ENCODE peak calls at places on chromosomes 5 and 9, in eight cellular contexts. One of them, this sample, is unnamed.

GRCh38 chr5:9622891-9623547 is 7.1 kb downstream of the TAS2R1 start:
- DNase-seq in GM12865: peak; percentile 5
- DNase-seq in colonic mucosa: no peak
- DNase-seq in stomach: no peak
- DNase-seq in AG10803: peak; percentile 76
- DNase-seq in upper lobe of right lung: no peak
- DNase-seq in tibial artery: no peak
- DNase-seq in CD8-positive, alpha-beta T cell: no peak
- DNase-seq in this sample: no peak

GRCh38 chr9:122126340-122127333 is 32.9 kb downstream of the NDUFA8 start:
- DNase-seq in GM12865: no peak
- DNase-seq in colonic mucosa: no peak
- DNase-seq in stomach: no peak
- DNase-seq in AG10803: peak; percentile 66
- DNase-seq in upper lobe of right lung: no peak
- DNase-seq in tibial artery: peak; percentile 58
- DNase-seq in CD8-positive, alpha-beta T cell: no peak
- DNase-seq in this sample: no peak

GRCh38 chr5:67353500-67353931 is 156.9 kb upstream of the CD180 start:
- DNase-seq in GM12865: no peak
- DNase-seq in colonic mucosa: no peak
- DNase-seq in stomach: no peak
- DNase-seq in AG10803: peak; percentile 5
- DNase-seq in upper lobe of right lung: no peak
- DNase-seq in tibial artery: no peak
- DNase-seq in CD8-positive, alpha-beta T cell: no peak
- DNase-seq in this sample: no peak

GRCh38 chr5:149724884-149725283 is 5.2 kb upstream of the PPARGC1B start:
- DNase-seq in GM12865: no peak
- DNase-seq in colonic mucosa: no peak
- DNase-seq in stomach: no peak
- DNase-seq in AG10803: no peak
- DNase-seq in upper lobe of right lung: no peak
- DNase-seq in tibial artery: no peak
- DNase-seq in CD8-positive, alpha-beta T cell: no peak
- DNase-seq in this sample: no peak

GRCh38 chr9:14799030-14799429 is 76.5 kb upstream of the CER1 start:
- DNase-seq in GM12865: no peak
- DNase-seq in colonic mucosa: no peak
- DNase-seq in stomach: no peak
- DNase-seq in AG10803: no peak
- DNase-seq in upper lobe of right lung: no peak
- DNase-seq in tibial artery: no peak
- DNase-seq in CD8-positive, alpha-beta T cell: no peak
- DNase-seq in this sample: no peak

GRCh38 chr9:137705443-137705863 is 86.6 kb downstream of the EHMT1 start:
- DNase-seq in GM12865: peak; percentile 81
- DNase-seq in colonic mucosa: no peak
- DNase-seq in stomach: no peak
- DNase-seq in AG10803: no peak
- DNase-seq in upper lobe of right lung: no peak
- DNase-seq in tibial artery: no peak
- DNase-seq in CD8-positive, alpha-beta T cell: peak; percentile 36
- DNase-seq in this sample: no peak

GRCh38 chr9:123302348-123303214 is 34.2 kb upstream of the STRBP start:
- DNase-seq in GM12865: no peak
- DNase-seq in colonic mucosa: no peak
- DNase-seq in stomach: no peak
- DNase-seq in AG10803: no peak
- DNase-seq in upper lobe of right lung: no peak
- DNase-seq in tibial artery: peak; percentile 28
- DNase-seq in CD8-positive, alpha-beta T cell: peak; percentile 43
- DNase-seq in this sample: no peak

GRCh38 chr5:91223886-91224285 is 159.2 kb downstream of the ARRDC3 start:
- DNase-seq in GM12865: no peak
- DNase-seq in colonic mucosa: no peak
- DNase-seq in stomach: no peak
- DNase-seq in AG10803: peak; percentile 75
- DNase-seq in upper lobe of right lung: no peak
- DNase-seq in tibial artery: no peak
- DNase-seq in CD8-positive, alpha-beta T cell: no peak
- DNase-seq in this sample: no peak

GRCh38 chr5:132431682-132432081 is 58.9 kb downstream of the IRF1 start:
- DNase-seq in GM12865: no peak
- DNase-seq in colonic mucosa: no peak
- DNase-seq in stomach: no peak
- DNase-seq in AG10803: no peak
- DNase-seq in upper lobe of right lung: no peak
- DNase-seq in tibial artery: no peak
- DNase-seq in CD8-positive, alpha-beta T cell: no peak
- DNase-seq in this sample: no peak

GRCh38 chr5:74378464-74378863 is 262.1 kb downstream of the ENC1 start:
- DNase-seq in GM12865: no peak
- DNase-seq in colonic mucosa: no peak
- DNase-seq in stomach: no peak
- DNase-seq in AG10803: peak; percentile 81
- DNase-seq in upper lobe of right lung: no peak
- DNase-seq in tibial artery: no peak
- DNase-seq in CD8-positive, alpha-beta T cell: no peak
- DNase-seq in this sample: no peak

GRCh38 chr9:72441296-72442211 is 76.5 kb upstream of the ZFAND5 start:
- DNase-seq in GM12865: no peak
- DNase-seq in colonic mucosa: no peak
- DNase-seq in stomach: no peak
- DNase-seq in AG10803: no peak
- DNase-seq in upper lobe of right lung: no peak
- DNase-seq in tibial artery: no peak
- DNase-seq in CD8-positive, alpha-beta T cell: no peak
- DNase-seq in this sample: no peak

GRCh38 chr5:136081192-136081591 is 51.5 kb upstream of the SMAD5 start:
- DNase-seq in GM12865: no peak
- DNase-seq in colonic mucosa: no peak
- DNase-seq in stomach: no peak
- DNase-seq in AG10803: no peak
- DNase-seq in upper lobe of right lung: no peak
- DNase-seq in tibial artery: no peak
- DNase-seq in CD8-positive, alpha-beta T cell: no peak
- DNase-seq in this sample: no peak

GRCh38 chr5:149656576-149657182 is 73.4 kb upstream of the PPARGC1B start:
- DNase-seq in GM12865: peak; percentile 51
- DNase-seq in colonic mucosa: peak; percentile 85
- DNase-seq in stomach: peak; percentile 72
- DNase-seq in AG10803: no peak
- DNase-seq in upper lobe of right lung: no peak
- DNase-seq in tibial artery: peak; percentile 58
- DNase-seq in CD8-positive, alpha-beta T cell: no peak
- DNase-seq in this sample: no peak

GRCh38 chr9:93642961-93643360 is 66.6 kb downstream of the PHF2 start:
- DNase-seq in GM12865: no peak
- DNase-seq in colonic mucosa: no peak
- DNase-seq in stomach: no peak
- DNase-seq in AG10803: peak; percentile 82
- DNase-seq in upper lobe of right lung: peak; percentile 13
- DNase-seq in tibial artery: peak; percentile 15
- DNase-seq in CD8-positive, alpha-beta T cell: no peak
- DNase-seq in this sample: no peak

GRCh38 chr5:147530801-147531389 is 21.0 kb upstream of the DPYSL3 start:
- DNase-seq in GM12865: no peak
- DNase-seq in colonic mucosa: no peak
- DNase-seq in stomach: no peak
- DNase-seq in AG10803: peak; percentile 76
- DNase-seq in upper lobe of right lung: no peak
- DNase-seq in tibial artery: no peak
- DNase-seq in CD8-positive, alpha-beta T cell: no peak
- DNase-seq in this sample: no peak

GRCh38 chr5:53501054-53501453 is 20.6 kb downstream of the FST start:
- DNase-seq in GM12865: no peak
- DNase-seq in colonic mucosa: no peak
- DNase-seq in stomach: no peak
- DNase-seq in AG10803: no peak
- DNase-seq in upper lobe of right lung: no peak
- DNase-seq in tibial artery: no peak
- DNase-seq in CD8-positive, alpha-beta T cell: no peak
- DNase-seq in this sample: no peak

GRCh38 chr9:101486693-101487442 is 46.8 kb upstream of the RNF20 start:
- DNase-seq in GM12865: no peak
- DNase-seq in colonic mucosa: peak; percentile 72
- DNase-seq in stomach: peak; percentile 70
- DNase-seq in AG10803: peak; percentile 63
- DNase-seq in upper lobe of right lung: peak; percentile 79
- DNase-seq in tibial artery: peak; percentile 78
- DNase-seq in CD8-positive, alpha-beta T cell: peak; percentile 20
- DNase-seq in this sample: peak; percentile 93

GRCh38 chr5:100502684-100503083 is 32.5 kb upstream of the FAM174A start:
- DNase-seq in GM12865: no peak
- DNase-seq in colonic mucosa: no peak
- DNase-seq in stomach: no peak
- DNase-seq in AG10803: no peak
- DNase-seq in upper lobe of right lung: no peak
- DNase-seq in tibial artery: no peak
- DNase-seq in CD8-positive, alpha-beta T cell: no peak
- DNase-seq in this sample: no peak

GRCh38 chr5:100505984-100506670 is 29.0 kb upstream of the FAM174A start:
- DNase-seq in GM12865: no peak
- DNase-seq in colonic mucosa: no peak
- DNase-seq in stomach: no peak
- DNase-seq in AG10803: peak; percentile 81
- DNase-seq in upper lobe of right lung: no peak
- DNase-seq in tibial artery: no peak
- DNase-seq in CD8-positive, alpha-beta T cell: no peak
- DNase-seq in this sample: no peak
- TF ChIP-seq CTCF in GM12865: no peak
- TF ChIP-seq CTCF in colonic mucosa: no peak
- TF ChIP-seq CTCF in stomach: no peak
- TF ChIP-seq CTCF in AG10803: no peak
- TF ChIP-seq CTCF in upper lobe of right lung: no peak
- TF ChIP-seq CTCF in tibial artery: no peak
- TF ChIP-seq CTCF in CD8-positive, alpha-beta T cell: no peak
- TF ChIP-seq CTCF in this sample: peak; percentile 52

DNA sequence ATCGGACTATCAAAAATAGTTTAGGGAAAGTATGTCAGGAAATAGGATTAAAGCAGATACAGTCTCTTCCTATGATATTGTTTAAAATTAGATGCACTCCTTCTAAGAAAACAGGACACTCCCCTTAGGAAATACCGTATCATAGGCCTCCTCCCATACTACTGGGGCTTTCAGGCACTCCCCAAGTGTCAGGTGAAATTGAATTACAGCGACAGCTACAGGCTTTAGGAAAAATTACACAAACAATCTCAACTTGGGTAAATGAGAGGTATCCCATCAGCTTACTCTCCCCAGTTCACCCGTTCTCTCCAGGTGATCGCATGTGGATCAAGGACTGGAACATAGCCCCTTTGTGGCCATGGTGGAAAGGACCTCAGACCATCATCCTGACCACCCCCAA is 110.4 kb upstream of the EPB41L4A start:
- DNase-seq in GM12865: peak; percentile 55
- DNase-seq in colonic mucosa: no peak
- DNase-seq in stomach: no peak
- DNase-seq in AG10803: no peak
- DNase-seq in upper lobe of right lung: no peak
- DNase-seq in tibial artery: no peak
- DNase-seq in CD8-positive, alpha-beta T cell: no peak
- DNase-seq in this sample: no peak
- TF ChIP-seq CTCF in GM12865: peak; percentile 60
- TF ChIP-seq CTCF in colonic mucosa: no peak
- TF ChIP-seq CTCF in stomach: no peak
- TF ChIP-seq CTCF in AG10803: peak; percentile 25
- TF ChIP-seq CTCF in upper lobe of right lung: peak; percentile 46
- TF ChIP-seq CTCF in tibial artery: no peak
- TF ChIP-seq CTCF in CD8-positive, alpha-beta T cell: no peak
- TF ChIP-seq CTCF in this sample: peak; percentile 62

GRCh38 chr9:36005891-36006290 is 30.8 kb upstream of the RECK start:
- DNase-seq in GM12865: no peak
- DNase-seq in colonic mucosa: no peak
- DNase-seq in stomach: no peak
- DNase-seq in AG10803: no peak
- DNase-seq in upper lobe of right lung: no peak
- DNase-seq in tibial artery: no peak
- DNase-seq in CD8-positive, alpha-beta T cell: no peak
- DNase-seq in this sample: no peak
- TF ChIP-seq CTCF in GM12865: no peak
- TF ChIP-seq CTCF in colonic mucosa: no peak
- TF ChIP-seq CTCF in stomach: no peak
- TF ChIP-seq CTCF in AG10803: no peak
- TF ChIP-seq CTCF in upper lobe of right lung: no peak
- TF ChIP-seq CTCF in tibial artery: no peak
- TF ChIP-seq CTCF in CD8-positive, alpha-beta T cell: no peak
- TF ChIP-seq CTCF in this sample: no peak

DNA sequence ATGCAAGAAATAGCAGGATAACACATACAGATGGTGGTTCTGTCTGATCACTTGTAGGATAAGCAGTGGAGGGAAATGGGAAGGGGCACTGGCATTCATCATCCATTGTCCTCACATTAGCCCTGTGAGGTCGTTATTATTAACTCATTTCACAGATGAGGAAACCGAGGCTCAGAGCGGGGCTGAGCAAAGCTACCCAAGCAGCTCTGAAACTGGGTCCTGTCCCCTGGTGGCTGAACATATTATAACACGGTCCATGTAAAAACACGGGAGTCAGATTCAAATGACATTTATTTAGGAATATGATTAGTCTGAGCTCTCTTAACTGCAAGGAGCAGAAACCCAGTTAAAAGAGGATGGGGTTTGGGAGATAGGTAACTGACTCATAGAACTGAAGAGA is 43.1 kb downstream of the HRH2 start:
- DNase-seq in GM12865: peak; percentile 4
- DNase-seq in colonic mucosa: no peak
- DNase-seq in stomach: no peak
- DNase-seq in AG10803: no peak
- DNase-seq in upper lobe of right lung: peak; percentile 3
- DNase-seq in tibial artery: peak; percentile 24
- DNase-seq in CD8-positive, alpha-beta T cell: no peak
- DNase-seq in this sample: no peak
- TF ChIP-seq CTCF in GM12865: peak; percentile 54
- TF ChIP-seq CTCF in colonic mucosa: no peak
- TF ChIP-seq CTCF in stomach: no peak
- TF ChIP-seq CTCF in AG10803: no peak
- TF ChIP-seq CTCF in upper lobe of right lung: peak; percentile 45
- TF ChIP-seq CTCF in tibial artery: peak; percentile 47
- TF ChIP-seq CTCF in CD8-positive, alpha-beta T cell: peak; percentile 39
- TF ChIP-seq CTCF in this sample: peak; percentile 58

DNA sequence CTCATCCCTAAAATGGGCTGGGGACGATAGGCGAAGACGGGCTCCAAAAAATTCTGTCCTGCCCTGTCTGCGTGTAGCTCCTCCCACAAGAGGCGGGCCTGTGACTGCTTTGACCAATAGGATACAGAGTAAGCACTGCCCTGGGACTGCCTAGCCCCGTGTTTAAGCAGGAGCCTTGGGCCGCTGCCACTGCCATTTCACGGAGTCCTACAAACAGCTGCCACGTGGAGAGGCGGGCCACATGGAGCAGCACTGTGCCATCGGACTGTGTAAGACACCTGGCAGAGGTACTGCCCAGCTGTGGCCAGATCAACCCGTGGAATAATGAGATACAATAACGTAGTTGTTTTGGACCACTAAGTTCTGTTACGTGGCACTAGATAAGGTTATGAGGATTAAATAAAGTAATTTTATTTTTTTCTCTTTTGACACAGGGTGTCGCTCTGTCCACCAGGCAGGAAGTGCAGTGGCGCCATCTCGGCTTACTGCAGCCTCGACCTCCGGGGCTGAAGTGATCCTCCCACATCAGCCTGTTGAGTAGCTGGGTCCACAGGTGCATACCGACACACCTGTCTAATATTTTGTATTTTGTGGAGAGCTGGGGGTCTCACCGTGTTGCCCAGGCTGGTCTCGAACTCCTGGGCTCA is 87.2 kb downstream of the LMNB1 start:
- DNase-seq in GM12865: no peak
- DNase-seq in colonic mucosa: no peak
- DNase-seq in stomach: no peak
- DNase-seq in AG10803: no peak
- DNase-seq in upper lobe of right lung: no peak
- DNase-seq in tibial artery: no peak
- DNase-seq in CD8-positive, alpha-beta T cell: no peak
- DNase-seq in this sample: no peak
- TF ChIP-seq CTCF in GM12865: no peak
- TF ChIP-seq CTCF in colonic mucosa: no peak
- TF ChIP-seq CTCF in stomach: no peak
- TF ChIP-seq CTCF in AG10803: no peak
- TF ChIP-seq CTCF in upper lobe of right lung: no peak
- TF ChIP-seq CTCF in tibial artery: no peak
- TF ChIP-seq CTCF in CD8-positive, alpha-beta T cell: no peak
- TF ChIP-seq CTCF in this sample: no peak

This sample was measured in chondrocyte.